ENCODE peak calls at places on chromosomes 1 and 21, in nine cellular contexts. S is activated CD4-positive, alpha-beta T cell treated with anti-CD3 and anti-CD28 coated beads for 36 hours; T is uterus; B is GM03348; R is HFF-Myc; L is GM12891; M is EL; F is MV-4-11; E is endothelial cell. H is an unnamed sample.
A peak's percentile ranks its signal among the peaks of the same experiment; 100 is the strongest.

GRCh38 chr1:153774780-153775431 is at the start of gene SLC27A3:
- DNase-seq in S (no peak), T (peak; percentile 89), B (peak; percentile 88), R (no peak), L (peak; percentile 48), M (peak; percentile 60), F (no peak), E (no peak), H (no peak)

GRCh38 chr1:111843177-111843576 is 87.5 kb downstream of the DDX20 start:
- DNase-seq in S (no peak), T (no peak), B (no peak), R (no peak), L (no peak), M (no peak), F (no peak), E (no peak), H (no peak)

GRCh38 chr1:246425139-246425794 is 81.8 kb downstream of the SMYD3 start:
- DNase-seq in S (no peak), T (no peak), B (no peak), R (no peak), L (no peak), M (no peak), F (no peak), E (no peak), H (no peak)

GRCh38 chr1:224434447-224435317 is at the start of gene WDR26:
- DNase-seq in S (peak; percentile 92), T (peak; percentile 66), B (peak; percentile 90), R (no peak), L (peak; percentile 89), M (peak; percentile 86), F (peak; percentile 76), E (peak; percentile 71), H (peak; percentile 80)

GRCh38 chr1:228400692-228401454 is 5.8 kb downstream of the TRIM11 start:
- DNase-seq in S (no peak), T (no peak), B (no peak), R (no peak), L (no peak), M (no peak), F (no peak), E (no peak), H (no peak)

GRCh38 chr1:15696956-15697521 is 12.9 kb downstream of the PLEKHM2 start:
- DNase-seq in S (peak; percentile 68), T (no peak), B (no peak), R (no peak), L (peak; percentile 69), M (no peak), F (peak; percentile 93), E (no peak), H (no peak)

GRCh38 chr1:28243685-28244439 is 7.9 kb downstream of the ATP5IF1 start:
- DNase-seq in S (no peak), T (no peak), B (no peak), R (no peak), L (no peak), M (no peak), F (no peak), E (no peak), H (no peak)

GRCh38 chr1:172452536-172453159 is 8.8 kb upstream of the PIGC start:
- DNase-seq in S (no peak), T (no peak), B (no peak), R (no peak), L (no peak), M (peak; percentile 17), F (no peak), E (no peak), H (no peak)

GRCh38 chr1:114088392-114089299 is 65.0 kb downstream of the SYT6 start:
- DNase-seq in S (no peak), T (no peak), B (no peak), R (no peak), L (no peak), M (no peak), F (peak; percentile 82), E (no peak), H (no peak)

GRCh38 chr1:112209493-112209892 is 186.5 kb upstream of the CTTNBP2NL start:
- DNase-seq in S (no peak), T (no peak), B (no peak), R (no peak), L (no peak), M (no peak), F (no peak), E (no peak), H (no peak)

GRCh38 chr1:225228871-225229303 is 199.0 kb downstream of the LBR start:
- DNase-seq in S (no peak), T (no peak), B (no peak), R (no peak), L (no peak), M (no peak), F (no peak), E (no peak), H (no peak)

GRCh38 chr1:230299148-230300006 is 126.8 kb downstream of the PGBD5 start:
- DNase-seq in S (no peak), T (no peak), B (no peak), R (no peak), L (no peak), M (no peak), F (peak; percentile 28), E (no peak), H (no peak)

GRCh38 chr1:222266223-222267215 is 281.4 kb downstream of the HHIPL2 start:
- DNase-seq in S (no peak), T (no peak), B (no peak), R (no peak), L (no peak), M (no peak), F (no peak), E (no peak), H (no peak)

GRCh38 chr1:109282497-109282951 is 421 bp downstream of the PSRC1 start:
- DNase-seq in S (no peak), T (no peak), B (no peak), R (no peak), L (no peak), M (no peak), F (no peak), E (no peak), H (no peak)

GRCh38 chr1:198649598-198650338 is 10.9 kb downstream of the PTPRC start:
- DNase-seq in S (peak; percentile 55), T (no peak), B (no peak), R (no peak), L (no peak), M (no peak), F (no peak), E (no peak), H (no peak)

GRCh38 chr21:26513212-26513611 is 59.9 kb downstream of the CYYR1 start:
- DNase-seq in S (no peak), T (no peak), B (peak; percentile 69), R (no peak), L (no peak), M (peak; percentile 63), F (no peak), E (no peak), H (no peak)

GRCh38 chr1:53332188-53332564 is 4.3 kb upstream of the LRP8 start:
- DNase-seq in S (no peak), T (peak; percentile 6), B (no peak), R (no peak), L (no peak), M (no peak), F (no peak), E (no peak), H (no peak)

GRCh38 chr1:39297534-39297933 is 93.0 kb downstream of the MACF1 start:
- DNase-seq in S (no peak), T (no peak), B (peak; percentile 12), R (no peak), L (no peak), M (peak; percentile 7), F (no peak), E (no peak), H (peak; percentile 68)

GRCh38 chr1:4512622-4513021 is 141.8 kb upstream of the AJAP1 start:
- DNase-seq in S (no peak), T (peak; percentile 68), B (no peak), R (no peak), L (no peak), M (no peak), F (no peak), E (no peak), H (no peak)

GRCh38 chr1:118615066-118615465 is 373.1 kb downstream of the TBX15 start:
- DNase-seq in S (no peak), T (no peak), B (no peak), R (no peak), L (no peak), M (no peak), F (no peak), E (no peak), H (no peak)

H was measured in IMR-90.